ENCODE peak calls at places on chromosomes 12 and 14, in five cellular contexts. One of them, this sample, is unnamed.

GRCh38 chr12:18158774-18159557 is 69.0 kb upstream of the RERGL start:
- DNase-seq in psoas muscle: no peak
- DNase-seq in EL: peak
- DNase-seq in ecto neural progenitor cell: no peak
- DNase-seq in heart right ventricle: no peak
- DNase-seq in this sample: no peak

GRCh38 chr12:7190268-7191055 is 976 bp downstream of the PEX5 start:
- DNase-seq in psoas muscle: peak
- DNase-seq in EL: peak
- DNase-seq in ecto neural progenitor cell: no peak
- DNase-seq in heart right ventricle: peak
- DNase-seq in this sample: peak

GRCh38 chr12:52212701-52213540 is 20.1 kb upstream of the KRT7 start:
- DNase-seq in psoas muscle: no peak
- DNase-seq in EL: no peak
- DNase-seq in ecto neural progenitor cell: no peak
- DNase-seq in heart right ventricle: no peak
- DNase-seq in this sample: peak

GRCh38 chr12:123270380-123271181 is 1.1 kb downstream of the CDK2AP1 start:
- DNase-seq in psoas muscle: peak
- DNase-seq in EL: peak
- DNase-seq in ecto neural progenitor cell: peak
- DNase-seq in heart right ventricle: peak
- DNase-seq in this sample: peak

GRCh38 chr12:46983959-46984833 is 95.2 kb upstream of the PCED1B start:
- DNase-seq in psoas muscle: no peak
- DNase-seq in EL: peak
- DNase-seq in ecto neural progenitor cell: peak
- DNase-seq in heart right ventricle: no peak
- DNase-seq in this sample: no peak

GRCh38 chr12:94725375-94726168 is 75.2 kb upstream of the TMCC3 start:
- DNase-seq in psoas muscle: no peak
- DNase-seq in EL: peak
- DNase-seq in ecto neural progenitor cell: no peak
- DNase-seq in heart right ventricle: no peak
- DNase-seq in this sample: no peak

GRCh38 chr12:41188058-41188840 is at the start of gene PDZRN4:
- DNase-seq in psoas muscle: peak
- DNase-seq in EL: no peak
- DNase-seq in ecto neural progenitor cell: peak
- DNase-seq in heart right ventricle: peak
- DNase-seq in this sample: no peak

GRCh38 chr12:120242275-120242799 is 23.2 kb downstream of the PXN start:
- DNase-seq in psoas muscle: no peak
- DNase-seq in EL: no peak
- DNase-seq in ecto neural progenitor cell: no peak
- DNase-seq in heart right ventricle: no peak
- DNase-seq in this sample: no peak

GRCh38 chr14:95305145-95305544 is 14.6 kb downstream of the CLMN start:
- DNase-seq in psoas muscle: no peak
- DNase-seq in EL: no peak
- DNase-seq in ecto neural progenitor cell: no peak
- DNase-seq in heart right ventricle: no peak
- DNase-seq in this sample: no peak

GRCh38 chr12:4148418-4149056 is 125.0 kb upstream of the CCND2 start:
- DNase-seq in psoas muscle: peak
- DNase-seq in EL: no peak
- DNase-seq in ecto neural progenitor cell: no peak
- DNase-seq in heart right ventricle: peak
- DNase-seq in this sample: peak

GRCh38 chr14:89681086-89682018 is 264.3 kb upstream of the FOXN3 start:
- DNase-seq in psoas muscle: no peak
- DNase-seq in EL: no peak
- DNase-seq in ecto neural progenitor cell: no peak
- DNase-seq in heart right ventricle: no peak
- DNase-seq in this sample: no peak

GRCh38 chr14:52923902-52924575 is 26.8 kb downstream of the FERMT2 start:
- DNase-seq in psoas muscle: no peak
- DNase-seq in EL: no peak
- DNase-seq in ecto neural progenitor cell: no peak
- DNase-seq in heart right ventricle: no peak
- DNase-seq in this sample: no peak

GRCh38 chr14:64095620-64096019 is 198.6 kb downstream of the ESR2 start:
- DNase-seq in psoas muscle: no peak
- DNase-seq in EL: peak
- DNase-seq in ecto neural progenitor cell: no peak
- DNase-seq in heart right ventricle: no peak
- DNase-seq in this sample: no peak

GRCh38 chr12:57841445-57841844 is 5.1 kb downstream of the CTDSP2 start:
- DNase-seq in psoas muscle: no peak
- DNase-seq in EL: no peak
- DNase-seq in ecto neural progenitor cell: no peak
- DNase-seq in heart right ventricle: no peak
- DNase-seq in this sample: no peak

GRCh38 chr12:25775968-25776367 is 182.5 kb upstream of the RASSF8 start:
- DNase-seq in psoas muscle: no peak
- DNase-seq in EL: peak
- DNase-seq in ecto neural progenitor cell: no peak
- DNase-seq in heart right ventricle: no peak
- DNase-seq in this sample: no peak

GRCh38 chr14:99185436-99186068 is 86.4 kb downstream of the BCL11B start:
- DNase-seq in psoas muscle: no peak
- DNase-seq in EL: no peak
- DNase-seq in ecto neural progenitor cell: no peak
- DNase-seq in heart right ventricle: no peak
- DNase-seq in this sample: no peak

GRCh38 chr14:21257395-21258193 is 11.6 kb downstream of the HNRNPC start:
- DNase-seq in psoas muscle: no peak
- DNase-seq in EL: peak
- DNase-seq in ecto neural progenitor cell: no peak
- DNase-seq in heart right ventricle: no peak
- DNase-seq in this sample: no peak

GRCh38 chr12:132569856-132570480 is 40.4 kb downstream of the LRCOL1 start:
- DNase-seq in psoas muscle: no peak
- DNase-seq in EL: no peak
- DNase-seq in ecto neural progenitor cell: no peak
- DNase-seq in heart right ventricle: no peak
- DNase-seq in this sample: no peak

GRCh38 chr12:27524839-27525238 is 833 bp downstream of the PPFIBP1 start:
- DNase-seq in psoas muscle: no peak
- DNase-seq in EL: peak
- DNase-seq in ecto neural progenitor cell: no peak
- DNase-seq in heart right ventricle: no peak
- DNase-seq in this sample: no peak

GRCh38 chr14:59474172-59474571 is 9.0 kb upstream of the GPR135 start:
- DNase-seq in psoas muscle: no peak
- DNase-seq in EL: peak
- DNase-seq in ecto neural progenitor cell: no peak
- DNase-seq in heart right ventricle: no peak
- DNase-seq in this sample: no peak

GRCh38 chr12:108446766-108447165 is 68.3 kb upstream of the FICD start:
- DNase-seq in psoas muscle: peak
- DNase-seq in EL: peak
- DNase-seq in ecto neural progenitor cell: no peak
- DNase-seq in heart right ventricle: peak
- DNase-seq in this sample: no peak

GRCh38 chr12:94208433-94208921 is 60.1 kb downstream of the PLXNC1 start:
- DNase-seq in psoas muscle: no peak
- DNase-seq in EL: no peak
- DNase-seq in ecto neural progenitor cell: peak
- DNase-seq in heart right ventricle: no peak
- DNase-seq in this sample: no peak

GRCh38 chr12:112711026-112711425 is 80.5 kb upstream of the RPH3A start:
- DNase-seq in psoas muscle: no peak
- DNase-seq in EL: no peak
- DNase-seq in ecto neural progenitor cell: no peak
- DNase-seq in heart right ventricle: no peak
- DNase-seq in this sample: no peak

GRCh38 chr12:48812389-48812788 is 5.9 kb upstream of the CACNB3 start:
- DNase-seq in psoas muscle: no peak
- DNase-seq in EL: peak
- DNase-seq in ecto neural progenitor cell: no peak
- DNase-seq in heart right ventricle: no peak
- DNase-seq in this sample: no peak

GRCh38 chr12:29486972-29487371 is 10.5 kb downstream of the OVCH1 start:
- DNase-seq in psoas muscle: no peak
- DNase-seq in EL: no peak
- DNase-seq in ecto neural progenitor cell: no peak
- DNase-seq in heart right ventricle: no peak
- DNase-seq in this sample: no peak

This sample was measured in lower leg skin.